ENCODE peak calls at places on chromosomes 2 and 18, in four cellular contexts. M is H9, S is T-helper 9 cell, J is AG09309. W is an unnamed sample.

GRCh38 chr2:182047544-182047943 is 61.9 kb downstream of the PPP1R1C start:
- DNase-seq in M (no peak), S (no peak), J (peak), W (no peak)

GRCh38 chr2:75134802-75135201 is 64.5 kb downstream of the TACR1 start:
- DNase-seq in M (no peak), S (no peak), J (no peak), W (no peak)

GRCh38 chr2:238231251-238231793 is 8.5 kb downstream of the HES6 start:
- DNase-seq in M (peak), S (peak), J (no peak), W (peak)

GRCh38 chr2:42138163-42139016 is 30.8 kb upstream of the EML4 start:
- DNase-seq in M (no peak), S (no peak), J (peak), W (no peak)

GRCh38 chr2:50118951-50119702 is 912.8 kb downstream of the NRXN1 start:
- DNase-seq in M (peak), S (no peak), J (no peak), W (no peak)

GRCh38 chr2:173706936-173707335 is 258.2 kb downstream of the SP3 start:
- DNase-seq in M (no peak), S (no peak), J (no peak), W (no peak)

GRCh38 chr2:69122271-69122670 is 109.3 kb downstream of the ANTXR1 start:
- DNase-seq in M (no peak), S (no peak), J (no peak), W (no peak)

GRCh38 chr18:13615432-13615861 is 110.9 kb downstream of the FAM210A start:
- DNase-seq in M (no peak), S (no peak), J (no peak), W (no peak)

GRCh38 chr2:239158641-239159475 is 242.0 kb downstream of the HDAC4 start:
- DNase-seq in M (peak), S (no peak), J (no peak), W (no peak)

GRCh38 chr2:98394595-98395153 is 48.4 kb downstream of the CNGA3 start:
- DNase-seq in M (no peak), S (no peak), J (no peak), W (no peak)

GRCh38 chr2:172173307-172173706 is 70.6 kb upstream of the DLX2 start:
- DNase-seq in M (no peak), S (no peak), J (no peak), W (no peak)

GRCh38 chr18:13026583-13027270 is 35.6 kb downstream of the CEP192 start:
- DNase-seq in M (no peak), S (no peak), J (no peak), W (no peak)

GRCh38 chr2:181106789-181107418 is 126.5 kb downstream of the UBE2E3 start:
- DNase-seq in M (no peak), S (no peak), J (peak), W (no peak)

GRCh38 chr2:12674644-12675328 is 42.0 kb upstream of the TRIB2 start:
- DNase-seq in M (no peak), S (no peak), J (no peak), W (no peak)

GRCh38 chr18:7812431-7813063 is 245.4 kb downstream of the PTPRM start:
- DNase-seq in M (no peak), S (no peak), J (peak), W (no peak)

GRCh38 chr18:37322497-37323035 is 243.0 kb downstream of the CELF4 start:
- DNase-seq in M (peak), S (no peak), J (no peak), W (no peak)

GRCh38 chr2:210363261-210363660 is 48.3 kb upstream of the MYL1 start:
- DNase-seq in M (peak), S (no peak), J (no peak), W (no peak)

GRCh38 chr2:170965446-170966225 is 36.6 kb downstream of the GORASP2 start:
- DNase-seq in M (no peak), S (no peak), J (no peak), W (no peak)

W was measured in T-helper 22 cell.